ENCODE peak calls at places on chromosome 16, in six cellular contexts. F is SK-N-SH, T is A549, H is sigmoid colon, X is transverse colon, N is tibial nerve. Y is an unnamed sample. For H3K9me3, the result is how much of the 10 kb centered on the place peaks cover.

GRCh38 chr16:24538756-24539294 is 541 bp upstream of the RBBP6 start:
- DNase-seq in F (no peak), X (no peak), T (peak), H (no peak), N (no peak), Y (peak)

GRCh38 chr16:47475786-47476185 is 14.7 kb downstream of the PHKB start:
- DNase-seq in H (no peak), X (no peak), T (no peak), N (no peak), F (no peak), Y (no peak)

GRCh38 chr16:17561056-17561455 is 90.3 kb upstream of the XYLT1 start:
- DNase-seq in H (no peak), N (no peak), X (no peak), T (no peak), F (no peak), Y (no peak)

GRCh38 chr16:3726021-3726687 is 8.8 kb upstream of the TRAP1 start:
- DNase-seq in H (no peak), N (no peak), T (no peak), F (no peak), X (no peak), Y (no peak)

GRCh38 chr16:52597772-52598483 is 51.0 kb upstream of the TOX3 start:
- DNase-seq in H (no peak), N (no peak), F (no peak), T (no peak), X (peak), Y (peak)

GRCh38 chr16:73743665-73744496 is 552.7 kb upstream of the PSMD7 start:
- DNase-seq in H (no peak), X (no peak), N (no peak), F (peak), T (no peak), Y (no peak)

GRCh38 chr16:57601801-57602478 is 26.5 kb upstream of the ADGRG1 start:
- DNase-seq in N (no peak), F (no peak), T (no peak), H (peak), X (no peak), Y (no peak)

GRCh38 chr16:66240996-66241395 is 125.5 kb upstream of the CDH5 start:
- DNase-seq in T (no peak), H (no peak), N (no peak), F (no peak), X (no peak), Y (no peak)

GRCh38 chr16:71259086-71259485 is 28.6 kb upstream of the HYDIN start:
- DNase-seq in X (no peak), N (no peak), T (no peak), F (no peak), H (no peak), Y (no peak)

GRCh38 chr16:23710504-23710903 is 2.5 kb downstream of the ERN2 start:
- DNase-seq in H (peak), F (no peak), N (no peak), T (no peak), X (no peak), Y (no peak)

GRCh38 chr16:22945361-22945760 is 131.4 kb downstream of the HS3ST2 start:
- DNase-seq in T (no peak), H (no peak), N (no peak), F (no peak), X (no peak), Y (no peak)

GRCh38 chr16:83335076-83335475 is 472.7 kb upstream of the HSBP1 start:
- DNase-seq in T (no peak), H (no peak), F (no peak), X (no peak), N (no peak), Y (no peak)

GRCh38 chr16:51305337-51305736 is 154.3 kb upstream of the SALL1 start:
- DNase-seq in T (no peak), H (no peak), N (no peak), F (no peak), X (no peak), Y (no peak)

GRCh38 chr16:64440421-64440831 is 681.4 kb downstream of the CDH11 start:
- DNase-seq in X (no peak), T (no peak), F (no peak), N (no peak), H (no peak), Y (no peak)

GRCh38 chr16:46974352-46974751 is 878 bp upstream of the DNAJA2 start:
- DNase-seq in N (no peak), F (peak), X (no peak), T (peak), H (no peak), Y (no peak)

GRCh38 chr16:67404740-67405226 is 11.5 kb upstream of the TPPP3 start:
- DNase-seq in X (peak), N (no peak), F (no peak), H (no peak), T (no peak), Y (peak)

GRCh38 chr16:30894540-30895368 is 877 bp upstream of the BCL7C start:
- DNase-seq in T (no peak), H (no peak), F (no peak), X (no peak), N (no peak), Y (no peak)

GRCh38 chr16:60748366-60748765 is 1287.9 kb downstream of the CDH8 start:
- DNase-seq in H (no peak), X (no peak), N (no peak), T (no peak), F (no peak), Y (no peak)

GRCh38 chr16:67926181-67926742 is 5.4 kb downstream of the CTRL start:
- DNase-seq in H (no peak), T (no peak), N (peak), F (no peak), X (no peak), Y (peak)

GRCh38 chr16:87853411-87854052 is 15.8 kb downstream of the SLC7A5 start:
- DNase-seq in X (peak), N (peak), H (peak), T (peak), F (peak), Y (peak)

GRCh38 chr16:67934306-67935095 is 2.1 kb downstream of the PSMB10 start:
- DNase-seq in N (no peak), X (no peak), T (no peak), H (no peak), F (peak), Y (no peak)

GRCh38 chr16:87240211-87241134 is 76.7 kb downstream of the C16orf95 start:
- DNase-seq in X (no peak), N (no peak), H (no peak), F (peak), T (no peak), Y (no peak)

GRCh38 chr16:21301168-21301894 is 23.2 kb upstream of the CRYM start:
- DNase-seq in H (peak), N (peak), F (peak), X (peak), T (peak), Y (peak)

GRCh38 chr16:60564588-60564987 is 1471.7 kb downstream of the CDH8 start:
- DNase-seq in F (no peak), N (no peak), T (no peak), H (no peak), X (no peak), Y (no peak)

GRCh38 chr16:67923414-67924127 is 8.1 kb downstream of the CTRL start:
- DNase-seq in F (no peak), X (no peak), T (no peak), H (no peak), N (no peak), Y (no peak)

GRCh38 chr16:2156025-2156848 is 655 bp downstream of the TRAF7 start:
- DNase-seq in F (peak), N (no peak), X (no peak), H (no peak), T (no peak), Y (no peak)

GRCh38 chr16:2158262-2158638 is 2.7 kb downstream of the TRAF7 start:
- DNase-seq in F (no peak), X (no peak), H (no peak), T (no peak), N (no peak), Y (no peak)

GRCh38 chr16:2159052-2159838 is 3.7 kb downstream of the TRAF7 start:
- DNase-seq in X (peak), N (peak), T (no peak), H (peak), F (no peak), Y (peak)

GRCh38 chr16:2156849-2157224 is 1.3 kb downstream of the TRAF7 start:
- DNase-seq in N (no peak), X (no peak), T (no peak), H (no peak), F (no peak), Y (no peak)

DNA sequence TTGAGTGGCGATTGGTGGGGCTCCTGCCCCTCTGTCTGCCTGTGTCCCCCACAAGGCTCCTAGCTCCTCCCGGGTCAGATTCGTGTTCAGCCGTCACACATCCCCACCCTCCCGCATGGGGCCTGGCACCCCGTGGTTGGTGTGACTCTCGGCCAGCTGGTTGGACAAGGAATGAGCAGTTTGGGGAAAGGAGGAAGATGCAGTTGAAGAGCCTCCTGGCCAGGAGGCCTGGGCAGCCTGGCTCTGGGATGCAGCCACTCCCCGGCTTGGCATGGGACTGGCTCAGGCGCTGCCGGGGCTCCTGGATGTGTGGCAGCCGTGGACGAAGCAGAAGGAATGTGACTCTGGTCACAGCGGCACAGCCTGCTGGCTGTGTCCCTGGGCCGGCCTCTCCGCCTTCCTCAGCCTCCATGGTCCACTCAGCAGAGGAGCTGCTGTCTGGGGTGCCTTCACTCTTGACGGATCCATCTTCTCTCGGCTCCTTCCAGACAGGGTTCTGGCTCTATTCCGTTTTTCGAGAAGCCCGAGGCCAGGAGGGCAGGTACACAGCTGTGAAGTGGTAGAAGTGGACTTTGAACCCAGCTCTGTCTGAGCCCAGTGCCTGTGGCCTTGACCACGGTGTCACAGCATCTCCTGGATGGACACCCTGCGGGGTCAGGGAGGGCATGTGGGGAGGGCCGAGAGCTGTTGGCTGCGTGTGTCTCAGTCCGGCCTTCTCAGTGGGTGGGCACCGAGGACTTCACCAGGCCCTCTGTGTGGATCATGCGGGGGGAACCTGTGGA is 2.1 kb downstream of the TRAF7 start:
- DNase-seq in F (no peak), N (no peak), T (no peak), X (peak), H (no peak), Y (peak)
- TF ChIP-seq EP300 in F (no peak), N (no peak), T (no peak), X (no peak), H (no peak), Y (no peak)

GRCh38 chr16:80739523-80739922 is 64.9 kb downstream of the CDYL2 start:
- DNase-seq in N (no peak), F (no peak), X (no peak), T (no peak), H (no peak), Y (no peak)

GRCh38 chr16:80743273-80743672 is 61.1 kb downstream of the CDYL2 start:
- DNase-seq in N (no peak), H (no peak), F (no peak), T (no peak), X (no peak), Y (no peak)

GRCh38 chr16:80742331-80742730 is 62.1 kb downstream of the CDYL2 start:
- DNase-seq in H (no peak), N (no peak), T (no peak), X (no peak), F (no peak), Y (no peak)

GRCh38 chr16:80743772-80744171 is 60.6 kb downstream of the CDYL2 start:
- DNase-seq in N (no peak), F (no peak), X (no peak), H (no peak), T (no peak), Y (no peak)

GRCh38 chr16:80741716-80742115 is 62.7 kb downstream of the CDYL2 start:
- DNase-seq in H (no peak), F (no peak), N (no peak), T (no peak), X (no peak), Y (no peak)
- H3K9me3 ChIP-seq in H (under half), F (under half), N (under half), T (under half), X (under half), Y (under half)

DNA sequence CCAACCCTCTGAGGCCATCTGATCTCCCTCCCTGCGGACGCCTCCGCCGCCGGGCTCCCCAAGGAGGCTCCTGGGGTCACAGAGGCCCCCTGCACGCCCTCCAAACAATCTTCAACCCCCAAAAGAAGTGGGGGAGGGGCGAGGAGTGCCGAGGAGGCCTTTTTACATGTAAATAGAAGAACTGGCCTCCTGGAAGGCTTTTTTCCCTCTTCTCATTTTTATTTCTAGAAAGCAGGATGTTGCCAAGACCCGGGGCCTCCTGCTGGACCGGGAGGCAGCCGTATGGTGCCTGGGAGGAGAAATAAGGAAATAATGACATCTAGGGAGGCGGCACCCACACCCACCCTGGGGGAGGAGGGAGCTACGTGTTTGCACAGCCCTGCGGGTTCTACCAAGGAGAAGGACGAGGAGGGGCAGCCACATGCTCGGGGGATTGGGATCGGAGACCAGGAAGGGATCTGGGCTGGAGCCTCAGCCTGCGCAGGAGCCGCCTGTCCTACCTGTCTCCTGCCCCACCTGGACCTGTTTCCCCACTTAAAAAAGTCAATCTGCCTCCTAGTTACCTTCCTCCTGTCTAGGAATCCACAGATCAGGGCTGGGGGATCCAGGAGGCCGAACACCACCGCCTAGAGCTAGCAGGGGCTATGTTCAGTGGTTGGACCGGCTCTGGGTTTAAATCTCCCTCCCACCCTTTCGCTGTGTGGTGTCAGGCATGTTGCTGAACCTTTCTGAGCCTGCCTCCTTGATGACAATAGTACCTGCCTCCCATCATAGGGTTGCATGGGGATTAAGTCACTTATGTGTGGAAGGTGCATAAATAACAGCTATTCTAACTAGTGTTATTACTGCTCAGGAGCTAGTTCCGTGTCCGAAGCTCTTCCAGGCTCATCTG is 175.7 kb upstream of the GSE1 start:
- DNase-seq in X (peak), T (no peak), H (peak), N (no peak), F (no peak), Y (peak)
- TF ChIP-seq EP300 in X (no peak), T (no peak), H (no peak), N (no peak), F (no peak), Y (no peak)

DNA sequence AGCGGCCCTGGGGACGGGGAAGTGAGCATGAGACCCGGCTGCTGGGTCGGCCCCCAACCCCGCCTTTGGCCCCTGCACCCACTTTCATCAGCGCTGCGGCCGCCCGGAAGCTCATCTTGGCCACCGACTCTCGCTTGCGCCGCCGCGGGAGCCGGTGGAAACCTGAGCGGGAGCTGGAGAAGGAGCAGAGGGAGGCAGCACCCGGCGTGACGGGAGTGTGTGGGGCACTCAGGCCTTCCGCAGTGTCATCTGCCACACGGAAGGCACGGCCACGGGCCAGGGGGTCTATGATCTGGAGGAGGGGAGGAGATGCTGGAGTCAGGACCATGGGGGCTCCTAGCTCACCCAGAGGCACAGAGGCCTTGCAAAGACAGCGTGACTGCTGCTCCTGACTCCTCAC is 9.3 kb downstream of the SNRNP25 start:
- DNase-seq in H (no peak), X (no peak), F (no peak), T (no peak), N (no peak), Y (no peak)
- H3K9me3 ChIP-seq in H (under half), X (under half), F (under half), T (under half), N (under half), Y (under half)

GRCh38 chr16:25771216-25771615 is 79.5 kb downstream of the HS3ST4 start:
- DNase-seq in T (no peak), F (no peak), X (no peak), N (no peak), H (no peak), Y (no peak)

GRCh38 chr16:25771812-25772568 is 80.2 kb downstream of the HS3ST4 start:
- DNase-seq in F (no peak), T (no peak), N (no peak), X (no peak), H (no peak), Y (no peak)
- TF ChIP-seq EP300 in F (no peak), T (no peak), N (no peak), X (no peak), H (no peak), Y (no peak)

DNA sequence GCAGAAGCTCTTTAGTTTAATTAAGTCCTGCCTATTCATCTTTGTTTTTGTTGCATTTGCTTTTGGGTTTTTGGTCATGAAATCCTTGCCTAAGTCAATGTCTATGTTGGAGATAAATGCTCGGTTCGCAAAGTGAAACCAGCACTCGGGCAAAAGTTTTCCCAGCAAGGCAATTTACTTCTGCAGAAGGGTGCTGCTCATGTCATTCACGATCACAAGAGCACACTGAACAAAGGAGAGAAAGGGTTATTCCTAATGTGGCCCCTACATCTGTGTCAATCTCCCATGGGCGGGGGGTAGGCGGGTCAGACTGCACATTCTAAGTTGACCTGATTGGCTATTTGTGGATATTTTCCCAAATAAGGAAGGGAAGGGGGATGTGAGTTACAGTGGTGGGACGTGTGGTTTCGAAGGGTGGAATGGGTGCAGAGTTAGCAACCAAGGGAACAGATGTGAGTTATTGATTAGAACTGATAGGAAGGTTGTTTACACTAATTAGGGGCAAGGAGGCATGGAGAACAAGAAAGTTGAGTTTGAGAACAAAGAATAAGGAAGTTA is 23.0 kb downstream of the ATF7IP2 start:
- DNase-seq in H (no peak), N (no peak), X (no peak), F (no peak), T (no peak), Y (no peak)
- H3K9me3 ChIP-seq in H (under half), N (half or more), X (half or more), F (under half), T (under half), Y (under half)

GRCh38 chr16:29007865-29008593 is 23.2 kb downstream of the LAT start:
- DNase-seq in N (no peak), H (no peak), X (no peak), F (no peak), T (no peak), Y (no peak)

GRCh38 chr16:29009838-29010166 is 24.9 kb downstream of the LAT start:
- DNase-seq in X (no peak), T (no peak), F (no peak), H (no peak), N (no peak), Y (no peak)

GRCh38 chr16:29011851-29012250 is 27.0 kb downstream of the LAT start:
- DNase-seq in H (no peak), F (no peak), N (no peak), T (no peak), X (no peak), Y (no peak)

GRCh38 chr16:29011112-29011511 is 26.3 kb downstream of the LAT start:
- DNase-seq in F (peak), X (no peak), N (no peak), T (no peak), H (no peak), Y (no peak)

DNA sequence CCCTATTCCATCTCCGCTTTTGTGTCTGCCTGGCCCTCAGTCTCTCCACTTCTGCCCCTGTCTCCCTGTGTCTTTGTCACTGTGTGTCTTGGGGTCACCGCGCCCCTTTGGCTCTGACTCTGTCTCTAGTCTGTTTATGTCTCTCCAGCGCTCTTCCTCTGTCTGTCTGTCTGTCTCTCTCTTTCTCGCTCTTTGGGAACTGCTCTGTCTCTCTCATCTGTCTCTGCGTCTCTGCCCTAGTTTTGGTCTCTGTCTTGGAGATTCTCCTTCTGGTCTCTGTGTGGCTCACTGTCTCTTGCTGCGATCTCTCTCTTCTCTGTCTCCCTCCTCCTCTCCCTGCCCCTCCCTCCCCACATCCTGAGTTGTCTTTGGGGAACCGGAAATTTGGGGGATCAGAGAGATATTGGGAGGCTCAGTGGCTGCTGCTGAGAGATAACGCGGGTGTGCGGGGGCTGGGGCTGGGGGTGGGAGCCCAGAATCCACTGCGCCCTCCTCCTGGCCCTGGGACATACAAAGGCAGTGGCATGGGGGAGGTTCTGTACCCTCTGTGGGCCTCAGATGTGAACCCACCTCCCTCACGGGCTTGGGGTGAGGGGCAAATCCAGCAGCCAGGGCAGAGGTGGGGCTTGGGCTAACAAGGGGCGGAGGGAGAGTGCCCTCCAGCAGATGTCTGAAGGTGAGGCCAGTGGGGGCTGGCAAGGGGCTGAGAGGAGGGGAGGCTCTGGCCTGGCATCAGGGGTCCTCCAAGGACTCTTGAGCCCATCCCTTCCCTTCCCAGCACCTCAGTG is 24.4 kb downstream of the LAT start:
- DNase-seq in H (no peak), F (no peak), T (no peak), X (no peak), N (no peak), Y (no peak)
- TF ChIP-seq EP300 in H (no peak), F (no peak), T (no peak), X (no peak), N (no peak), Y (no peak)